ENCODE peak calls at places on chromosomes 6 and 20, in five cellular contexts. One of them, this sample, is unnamed.

GRCh38 chr6:77502966-77503365 is 39.7 kb upstream of the HTR1B start:
- DNase-seq in body of pancreas: no peak
- DNase-seq in CD8-positive, alpha-beta memory T cell: no peak
- DNase-seq in CD8-positive, alpha-beta T cell: no peak
- DNase-seq in esophagus squamous epithelium: no peak
- DNase-seq in this sample: no peak

GRCh38 chr6:163243083-163243482 is 171.4 kb upstream of the QKI start:
- DNase-seq in body of pancreas: no peak
- DNase-seq in CD8-positive, alpha-beta memory T cell: no peak
- DNase-seq in CD8-positive, alpha-beta T cell: no peak
- DNase-seq in esophagus squamous epithelium: no peak
- DNase-seq in this sample: peak

GRCh38 chr6:159819098-159819497 is 19.0 kb downstream of the PNLDC1 start:
- DNase-seq in body of pancreas: no peak
- DNase-seq in CD8-positive, alpha-beta memory T cell: no peak
- DNase-seq in CD8-positive, alpha-beta T cell: no peak
- DNase-seq in esophagus squamous epithelium: no peak
- DNase-seq in this sample: no peak

GRCh38 chr20:44203161-44203560 is 7.4 kb downstream of the OSER1 start:
- DNase-seq in body of pancreas: no peak
- DNase-seq in CD8-positive, alpha-beta memory T cell: no peak
- DNase-seq in CD8-positive, alpha-beta T cell: no peak
- DNase-seq in esophagus squamous epithelium: no peak
- DNase-seq in this sample: no peak

GRCh38 chr20:1815502-1816085 is 79.6 kb upstream of the SIRPA start:
- DNase-seq in body of pancreas: no peak
- DNase-seq in CD8-positive, alpha-beta memory T cell: no peak
- DNase-seq in CD8-positive, alpha-beta T cell: no peak
- DNase-seq in esophagus squamous epithelium: no peak
- DNase-seq in this sample: no peak

GRCh38 chr6:2768125-2768524 is 2.9 kb downstream of the WRNIP1 start:
- DNase-seq in body of pancreas: no peak
- DNase-seq in CD8-positive, alpha-beta memory T cell: no peak
- DNase-seq in CD8-positive, alpha-beta T cell: no peak
- DNase-seq in esophagus squamous epithelium: no peak
- DNase-seq in this sample: no peak

GRCh38 chr6:33746651-33747100 is at the start of gene IP6K3:
- DNase-seq in body of pancreas: no peak
- DNase-seq in CD8-positive, alpha-beta memory T cell: no peak
- DNase-seq in CD8-positive, alpha-beta T cell: no peak
- DNase-seq in esophagus squamous epithelium: no peak
- DNase-seq in this sample: peak

GRCh38 chr6:150006961-150007464 is 18.3 kb downstream of the RAET1L start:
- DNase-seq in body of pancreas: no peak
- DNase-seq in CD8-positive, alpha-beta memory T cell: no peak
- DNase-seq in CD8-positive, alpha-beta T cell: peak
- DNase-seq in esophagus squamous epithelium: no peak
- DNase-seq in this sample: no peak

GRCh38 chr6:84456803-84457202 is 229.4 kb upstream of the CEP162 start:
- DNase-seq in body of pancreas: no peak
- DNase-seq in CD8-positive, alpha-beta memory T cell: no peak
- DNase-seq in CD8-positive, alpha-beta T cell: no peak
- DNase-seq in esophagus squamous epithelium: no peak
- DNase-seq in this sample: no peak

GRCh38 chr20:5067877-5068276 is 51.9 kb downstream of the PCNA start:
- DNase-seq in body of pancreas: no peak
- DNase-seq in CD8-positive, alpha-beta memory T cell: no peak
- DNase-seq in CD8-positive, alpha-beta T cell: no peak
- DNase-seq in esophagus squamous epithelium: no peak
- DNase-seq in this sample: no peak

GRCh38 chr6:4567141-4567540 is 209.1 kb upstream of the CDYL start:
- DNase-seq in body of pancreas: no peak
- DNase-seq in CD8-positive, alpha-beta memory T cell: no peak
- DNase-seq in CD8-positive, alpha-beta T cell: no peak
- DNase-seq in esophagus squamous epithelium: no peak
- DNase-seq in this sample: no peak

GRCh38 chr6:116217069-116217468 is 36.8 kb downstream of the TSPYL4 start:
- DNase-seq in body of pancreas: no peak
- DNase-seq in CD8-positive, alpha-beta memory T cell: peak
- DNase-seq in CD8-positive, alpha-beta T cell: no peak
- DNase-seq in esophagus squamous epithelium: no peak
- DNase-seq in this sample: no peak
- H3K27ac ChIP-seq in body of pancreas: no peak
- H3K27ac ChIP-seq in CD8-positive, alpha-beta memory T cell: no peak
- H3K27ac ChIP-seq in CD8-positive, alpha-beta T cell: no peak
- H3K27ac ChIP-seq in esophagus squamous epithelium: no peak
- H3K27ac ChIP-seq in this sample: no peak

GRCh38 chr6:43125555-43125954 is 45.5 kb upstream of the SRF start:
- DNase-seq in body of pancreas: no peak
- DNase-seq in CD8-positive, alpha-beta memory T cell: no peak
- DNase-seq in CD8-positive, alpha-beta T cell: no peak
- DNase-seq in esophagus squamous epithelium: no peak
- DNase-seq in this sample: no peak

GRCh38 chr6:43125119-43125518 is 46.0 kb upstream of the SRF start:
- DNase-seq in body of pancreas: no peak
- DNase-seq in CD8-positive, alpha-beta memory T cell: no peak
- DNase-seq in CD8-positive, alpha-beta T cell: no peak
- DNase-seq in esophagus squamous epithelium: no peak
- DNase-seq in this sample: no peak

GRCh38 chr6:43129434-43130194 is 41.5 kb upstream of the SRF start:
- DNase-seq in body of pancreas: no peak
- DNase-seq in CD8-positive, alpha-beta memory T cell: no peak
- DNase-seq in CD8-positive, alpha-beta T cell: no peak
- DNase-seq in esophagus squamous epithelium: no peak
- DNase-seq in this sample: no peak

GRCh38 chr6:43127180-43127579 is 43.9 kb upstream of the SRF start:
- DNase-seq in body of pancreas: no peak
- DNase-seq in CD8-positive, alpha-beta memory T cell: no peak
- DNase-seq in CD8-positive, alpha-beta T cell: no peak
- DNase-seq in esophagus squamous epithelium: no peak
- DNase-seq in this sample: no peak

DNA sequence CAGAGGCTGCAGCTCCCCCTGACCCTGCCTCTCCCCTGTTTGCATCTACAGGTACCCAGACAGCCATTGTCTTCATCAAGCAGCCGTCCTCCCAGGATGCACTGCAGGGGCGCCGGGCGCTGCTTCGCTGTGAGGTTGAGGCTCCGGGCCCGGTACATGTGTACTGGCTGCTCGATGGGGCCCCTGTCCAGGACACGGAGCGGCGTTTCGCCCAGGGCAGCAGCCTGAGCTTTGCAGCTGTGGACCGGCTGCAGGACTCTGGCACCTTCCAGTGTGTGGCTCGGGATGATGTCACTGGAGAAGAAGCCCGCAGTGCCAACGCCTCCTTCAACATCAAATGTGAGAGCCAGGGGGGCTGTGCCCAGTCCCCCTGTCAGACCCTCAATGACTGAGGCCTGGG is 42.1 kb upstream of the SRF start:
- DNase-seq in body of pancreas: no peak
- DNase-seq in CD8-positive, alpha-beta memory T cell: no peak
- DNase-seq in CD8-positive, alpha-beta T cell: no peak
- DNase-seq in esophagus squamous epithelium: no peak
- DNase-seq in this sample: no peak
- H3K27ac ChIP-seq in body of pancreas: no peak
- H3K27ac ChIP-seq in CD8-positive, alpha-beta memory T cell: no peak
- H3K27ac ChIP-seq in CD8-positive, alpha-beta T cell: no peak
- H3K27ac ChIP-seq in esophagus squamous epithelium: no peak
- H3K27ac ChIP-seq in this sample: no peak

GRCh38 chr6:40720375-40720748 is 133.2 kb upstream of the LRFN2 start:
- DNase-seq in body of pancreas: no peak
- DNase-seq in CD8-positive, alpha-beta memory T cell: no peak
- DNase-seq in CD8-positive, alpha-beta T cell: no peak
- DNase-seq in esophagus squamous epithelium: no peak
- DNase-seq in this sample: no peak
- H3K27ac ChIP-seq in body of pancreas: no peak
- H3K27ac ChIP-seq in CD8-positive, alpha-beta memory T cell: no peak
- H3K27ac ChIP-seq in CD8-positive, alpha-beta T cell: no peak
- H3K27ac ChIP-seq in esophagus squamous epithelium: peak
- H3K27ac ChIP-seq in this sample: no peak

GRCh38 chr6:129713806-129714338 is 3.9 kb upstream of the ARHGAP18 start:
- DNase-seq in body of pancreas: no peak
- DNase-seq in CD8-positive, alpha-beta memory T cell: no peak
- DNase-seq in CD8-positive, alpha-beta T cell: no peak
- DNase-seq in esophagus squamous epithelium: no peak
- DNase-seq in this sample: no peak
- H3K27ac ChIP-seq in body of pancreas: no peak
- H3K27ac ChIP-seq in CD8-positive, alpha-beta memory T cell: no peak
- H3K27ac ChIP-seq in CD8-positive, alpha-beta T cell: no peak
- H3K27ac ChIP-seq in esophagus squamous epithelium: no peak
- H3K27ac ChIP-seq in this sample: no peak

GRCh38 chr6:109429496-109429895 is 10.9 kb downstream of the PPIL6 start:
- DNase-seq in body of pancreas: no peak
- DNase-seq in CD8-positive, alpha-beta memory T cell: no peak
- DNase-seq in CD8-positive, alpha-beta T cell: no peak
- DNase-seq in esophagus squamous epithelium: no peak
- DNase-seq in this sample: no peak
- H3K27ac ChIP-seq in body of pancreas: no peak
- H3K27ac ChIP-seq in CD8-positive, alpha-beta memory T cell: no peak
- H3K27ac ChIP-seq in CD8-positive, alpha-beta T cell: no peak
- H3K27ac ChIP-seq in esophagus squamous epithelium: no peak
- H3K27ac ChIP-seq in this sample: no peak

This sample was measured in substantia nigra.